ENCODE peak calls at places on chromosomes 4 and X, in seven cellular contexts. W, F, A, U, B, H and J are unnamed samples. For H3K4me1, the result is how much of the 10 kb centered on the place peaks cover.

GRCh38 chr4:110224812-110225211 is 26.4 kb upstream of the ELOVL6 start:
- DNase-seq in A (no peak), F (no peak), U (no peak), H (peak), B (no peak), W (no peak), J (no peak)

GRCh38 chrX:119030990-119031389 is 41.8 kb upstream of the CT47C1 start:
- DNase-seq in U (no peak), W (no peak), B (no peak), F (no peak), H (no peak), A (no peak), J (no peak)

GRCh38 chr4:107519057-107519456 is 201.0 kb downstream of the PAPSS1 start:
- DNase-seq in A (no peak), W (no peak), F (no peak), B (peak), U (peak), H (peak), J (no peak)

GRCh38 chr4:25448379-25449109 is 71.5 kb downstream of the ANAPC4 start:
- DNase-seq in W (no peak), H (peak), F (no peak), B (no peak), U (peak), A (peak), J (no peak)

GRCh38 chr4:150251752-150252190 is 173.5 kb downstream of the DCLK2 start:
- DNase-seq in B (no peak), F (no peak), U (peak), A (no peak), H (no peak), W (no peak), J (no peak)

GRCh38 chr4:47531241-47531953 is 46.3 kb downstream of the ATP10D start:
- DNase-seq in B (peak), A (no peak), H (peak), F (no peak), U (peak), W (no peak), J (peak)

GRCh38 chr4:183670251-183670650 is 11.2 kb downstream of the TRAPPC11 start:
- DNase-seq in H (no peak), F (no peak), A (no peak), B (no peak), U (no peak), W (no peak), J (no peak)

GRCh38 chr4:68433582-68433981 is 13.7 kb upstream of the TMPRSS11E start:
- DNase-seq in U (no peak), H (no peak), B (no peak), F (no peak), W (no peak), A (no peak), J (no peak)

GRCh38 chrX:53316121-53316859 is 34.9 kb upstream of the IQSEC2 start:
- DNase-seq in F (no peak), B (no peak), A (no peak), W (no peak), H (no peak), U (no peak), J (no peak)

GRCh38 chrX:17174671-17175070 is 200.3 kb upstream of the NHS start:
- DNase-seq in U (no peak), H (no peak), W (peak), F (no peak), B (no peak), A (no peak), J (no peak)

GRCh38 chr4:187071896-187072295 is 348.2 kb upstream of the FAT1 start:
- DNase-seq in B (no peak), A (no peak), H (no peak), U (no peak), W (no peak), F (no peak), J (no peak)

GRCh38 chr4:71293705-71294104 is 45.1 kb upstream of the SLC4A4 start:
- DNase-seq in W (no peak), H (peak), A (no peak), U (no peak), B (no peak), F (no peak), J (no peak)

GRCh38 chr4:61427818-61428495 is 227.8 kb downstream of the ADGRL3 start:
- DNase-seq in H (no peak), F (no peak), U (no peak), A (no peak), W (no peak), B (no peak), J (no peak)

GRCh38 chr4:61425315-61425714 is 225.2 kb downstream of the ADGRL3 start:
- DNase-seq in W (no peak), U (no peak), F (no peak), B (no peak), A (no peak), H (no peak), J (no peak)

GRCh38 chr4:61427099-61427817 is 227.1 kb downstream of the ADGRL3 start:
- DNase-seq in B (no peak), A (no peak), H (no peak), F (no peak), W (no peak), U (no peak), J (no peak)

GRCh38 chr4:61428950-61429349 is 228.8 kb downstream of the ADGRL3 start:
- DNase-seq in W (no peak), B (no peak), F (no peak), H (no peak), A (no peak), U (no peak), J (no peak)

DNA sequence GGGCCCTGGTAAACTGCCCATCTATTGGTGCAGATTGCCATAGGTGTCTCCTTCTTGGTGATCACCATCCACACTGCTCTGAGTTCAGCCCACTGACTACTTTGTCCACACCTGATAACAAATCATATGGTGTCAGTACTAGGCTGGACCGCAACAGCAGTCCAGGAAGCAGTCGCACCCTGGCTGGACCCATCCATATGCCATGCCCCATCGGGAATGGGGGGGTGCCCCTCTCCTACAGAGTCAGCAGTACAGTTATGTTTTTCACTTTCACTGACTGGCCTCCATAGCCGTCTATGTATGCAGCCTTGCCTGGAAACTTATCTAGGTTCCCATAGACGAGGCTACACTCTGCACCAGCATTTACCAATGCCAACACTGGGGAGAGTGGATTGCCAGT is 226.1 kb downstream of the ADGRL3 start:
- DNase-seq in U (no peak), F (no peak), B (no peak), H (no peak), W (no peak), A (no peak), J (no peak)
- H3K4me1 ChIP-seq in U (under half), F (under half), B (under half), H (under half), W (under half), A (under half), J (under half)

GRCh38 chr4:72899621-72900020 is 169.9 kb downstream of the COX18 start:
- DNase-seq in B (no peak), A (no peak), U (peak), F (no peak), W (no peak), H (no peak), J (no peak)
- H3K27ac ChIP-seq in B (no peak), A (no peak), U (peak), F (no peak), W (no peak), H (no peak), J (no peak)

DNA sequence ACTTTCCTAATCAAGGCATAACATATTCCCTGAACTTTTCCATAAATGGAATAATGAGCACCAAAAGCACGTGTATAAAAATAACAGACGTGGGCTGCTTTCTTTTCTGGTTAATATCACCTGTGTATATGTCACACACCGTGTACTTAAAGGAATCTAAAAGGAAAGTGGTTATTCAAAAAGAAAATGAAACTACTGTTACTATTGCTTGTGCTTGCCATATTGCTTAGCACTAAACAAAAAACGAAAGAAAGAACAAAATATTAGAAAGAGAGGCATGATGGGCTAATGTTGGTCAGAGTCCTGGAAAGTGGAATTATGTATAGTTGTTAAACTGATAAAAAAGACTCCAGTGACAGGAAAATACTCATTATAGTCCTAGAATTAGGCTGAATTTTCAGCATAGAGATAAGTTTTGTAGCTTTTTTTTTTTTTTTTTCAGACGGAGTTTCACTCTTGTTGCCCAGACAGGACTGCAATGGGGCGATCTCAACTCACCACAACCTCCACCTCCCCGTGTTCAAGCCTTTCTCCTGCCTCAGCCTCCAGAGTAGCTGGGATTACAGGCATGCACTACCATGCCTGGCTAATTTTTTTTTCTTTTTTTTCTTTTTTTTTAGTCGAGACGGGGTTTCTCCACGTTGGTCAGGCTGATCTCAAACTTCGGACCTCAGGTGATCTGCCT is 123.2 kb downstream of the PABPC4L start:
- DNase-seq in A (no peak), H (no peak), U (no peak), B (no peak), W (no peak), F (no peak), J (no peak)
- H3K4me3 ChIP-seq in A (no peak), H (no peak), U (no peak), B (no peak), W (peak), F (no peak), J (no peak)

GRCh38 chr4:152103181-152103901 is 342.5 kb upstream of the GATB start:
- DNase-seq in B (no peak), F (no peak), H (no peak), A (no peak), W (no peak), U (no peak), J (no peak)
- H3K4me1 ChIP-seq in B (under half), F (under half), H (under half), A (under half), W (under half), U (under half), J (under half)

DNA sequence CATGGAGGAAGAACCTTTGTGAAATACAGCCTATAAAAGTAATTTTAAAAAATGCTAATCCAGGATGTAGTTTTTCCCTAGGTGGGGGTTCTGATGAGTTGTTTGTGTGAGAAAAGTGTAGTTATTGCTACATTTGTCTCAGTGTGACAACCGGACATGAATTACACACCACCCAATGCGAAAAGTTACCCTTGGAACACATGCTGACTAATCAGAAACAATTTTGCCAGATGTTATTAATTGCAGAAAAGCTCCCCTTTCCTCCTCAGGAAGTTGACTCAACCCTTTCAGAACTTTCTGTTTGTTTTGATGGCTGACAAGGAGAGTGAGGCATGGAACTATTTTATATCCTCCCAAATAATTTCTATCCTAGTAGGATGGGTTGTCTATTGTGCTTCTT is 38.1 kb upstream of the EDA2R start:
- DNase-seq in B (no peak), A (no peak), H (peak), U (no peak), F (no peak), W (no peak), J (no peak)
- H3K27ac ChIP-seq in B (no peak), A (no peak), H (no peak), U (no peak), F (no peak), W (no peak), J (no peak)

GRCh38 chr4:147791870-147792269 is 60.0 kb downstream of the ARHGAP10 start:
- DNase-seq in W (no peak), B (no peak), F (no peak), U (no peak), A (no peak), H (no peak), J (no peak)
- H3K4me3 ChIP-seq in W (no peak), B (no peak), F (no peak), U (no peak), A (no peak), H (no peak), J (no peak)

DNA sequence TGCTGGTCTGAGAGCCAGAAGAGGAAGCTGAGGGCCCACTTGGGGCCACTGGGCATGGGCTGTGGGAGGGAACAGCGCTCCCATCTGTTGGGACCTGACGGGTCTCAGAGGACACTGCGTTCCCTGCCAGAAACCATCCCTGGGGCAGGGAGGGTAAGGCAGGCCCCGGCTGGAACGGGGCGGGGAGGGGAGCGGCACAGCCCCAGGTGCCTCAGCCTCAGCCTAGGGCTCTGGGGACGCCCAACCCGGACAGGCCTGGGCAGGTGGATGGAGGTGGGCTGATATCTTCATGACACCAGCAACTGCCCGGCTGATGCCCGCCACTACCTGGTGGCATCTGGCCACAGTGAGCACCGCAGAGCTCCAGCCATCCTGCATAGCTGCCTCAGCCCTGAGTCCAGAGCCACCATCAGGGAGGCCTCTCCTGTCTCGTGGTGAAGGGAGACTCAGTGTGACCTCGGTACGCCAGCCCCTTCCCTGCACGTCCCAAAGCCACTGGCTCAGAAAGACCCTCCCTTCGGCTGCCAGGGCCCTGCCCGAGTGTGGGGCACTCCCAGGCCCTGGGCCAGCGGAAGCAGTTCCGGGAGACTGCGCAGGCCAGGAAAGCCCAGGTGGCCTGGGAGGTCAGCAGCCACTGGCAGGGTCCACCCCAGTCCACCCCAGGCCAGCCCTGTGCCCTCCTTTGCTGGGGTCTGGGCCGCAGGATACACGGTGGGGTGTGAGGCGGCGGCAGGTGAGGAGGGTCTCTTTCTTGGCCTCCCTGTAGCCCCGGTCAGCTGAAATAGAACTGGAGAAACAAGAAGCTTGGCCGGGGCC is 34.6 kb upstream of the FGFR3 start:
- DNase-seq in W (no peak), B (no peak), H (no peak), F (no peak), U (no peak), A (no peak), J (no peak)
- H3K4me1 ChIP-seq in W (under half), B (under half), H (under half), F (under half), U (under half), A (under half), J (under half)

DNA sequence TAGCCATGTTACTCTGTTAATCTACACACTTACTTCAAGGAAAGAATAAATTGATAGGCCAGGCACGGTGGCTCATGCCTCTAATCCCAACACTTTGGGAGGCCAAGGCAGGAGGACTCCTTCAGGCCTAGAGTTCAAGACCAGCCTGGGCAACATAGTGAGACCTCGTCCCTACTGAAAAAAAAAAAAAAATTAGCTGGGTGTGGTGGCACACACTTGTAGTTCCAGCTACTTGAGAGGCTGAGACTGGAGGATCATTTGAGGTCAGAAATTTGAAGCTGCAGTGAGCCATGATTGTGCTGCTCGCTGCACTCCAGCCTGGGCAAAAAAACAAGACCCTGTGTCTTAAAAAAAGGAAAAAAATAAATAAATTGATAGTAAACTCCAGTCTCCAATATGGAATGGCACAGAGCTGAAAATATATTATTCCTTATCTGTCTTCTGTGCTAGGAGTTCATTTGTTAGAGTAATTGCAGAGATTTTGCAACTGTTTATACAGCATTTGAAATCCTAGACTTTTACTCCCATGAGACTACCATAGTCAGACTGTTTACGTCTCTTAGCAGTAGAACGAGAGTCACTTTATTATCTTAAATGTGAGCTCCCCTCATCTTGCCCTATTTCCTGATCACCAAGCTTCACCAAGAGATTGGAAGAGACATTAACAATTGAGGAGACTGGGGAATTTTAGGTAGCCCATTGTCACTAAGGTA is 18.8 kb upstream of the TMEM131L start:
- DNase-seq in U (no peak), H (peak), A (no peak), F (no peak), W (no peak), B (no peak), J (no peak)
- H3K27ac ChIP-seq in U (no peak), H (no peak), A (peak), F (no peak), W (no peak), B (no peak), J (peak)

GRCh38 chr4:123599061-123599919 is 202.7 kb downstream of the SPRY1 start:
- DNase-seq in W (no peak), A (no peak), B (no peak), U (no peak), F (no peak), H (peak), J (no peak)
- H3K4me3 ChIP-seq in W (no peak), A (no peak), B (no peak), U (no peak), F (no peak), H (no peak), J (no peak)